ENCODE peak calls at places on chromosomes 2 and 18, in six cellular contexts. One of them, this sample, is unnamed. For H3K4me1, the result is how much of the 10 kb centered on the place peaks cover.

GRCh38 chr2:168183308-168183997 is 63.9 kb downstream of the STK39 start:
- DNase-seq in neural progenitor cell: no peak
- DNase-seq in transverse colon: no peak
- DNase-seq in tibial nerve: no peak
- DNase-seq in PC-9: no peak
- DNase-seq in right atrium auricular region: no peak
- DNase-seq in this sample: no peak

GRCh38 chr2:235669269-235669831 is 175.5 kb downstream of the AGAP1 start:
- DNase-seq in neural progenitor cell: peak
- DNase-seq in transverse colon: peak
- DNase-seq in tibial nerve: peak
- DNase-seq in PC-9: peak
- DNase-seq in right atrium auricular region: no peak
- DNase-seq in this sample: peak

GRCh38 chr2:79547568-79547967 is 34.7 kb downstream of the CTNNA2 start:
- DNase-seq in neural progenitor cell: no peak
- DNase-seq in transverse colon: no peak
- DNase-seq in tibial nerve: no peak
- DNase-seq in PC-9: no peak
- DNase-seq in right atrium auricular region: no peak
- DNase-seq in this sample: no peak

GRCh38 chr2:24272161-24272802 is 88.1 kb downstream of the ITSN2 start:
- DNase-seq in neural progenitor cell: no peak
- DNase-seq in transverse colon: no peak
- DNase-seq in tibial nerve: no peak
- DNase-seq in PC-9: no peak
- DNase-seq in right atrium auricular region: no peak
- DNase-seq in this sample: no peak

GRCh38 chr2:241009601-241010530 is 11.4 kb downstream of the SNED1 start:
- DNase-seq in neural progenitor cell: peak
- DNase-seq in transverse colon: no peak
- DNase-seq in tibial nerve: peak
- DNase-seq in PC-9: peak
- DNase-seq in right atrium auricular region: peak
- DNase-seq in this sample: peak

GRCh38 chr2:39990335-39990734 is 211.3 kb upstream of the THUMPD2 start:
- DNase-seq in neural progenitor cell: peak
- DNase-seq in transverse colon: no peak
- DNase-seq in tibial nerve: no peak
- DNase-seq in PC-9: no peak
- DNase-seq in right atrium auricular region: no peak
- DNase-seq in this sample: no peak

GRCh38 chr2:36461039-36461681 is 105.6 kb downstream of the CRIM1 start:
- DNase-seq in neural progenitor cell: peak
- DNase-seq in transverse colon: no peak
- DNase-seq in tibial nerve: no peak
- DNase-seq in PC-9: no peak
- DNase-seq in right atrium auricular region: no peak
- DNase-seq in this sample: no peak

GRCh38 chr2:205751621-205752031 is 69.3 kb downstream of the NRP2 start:
- DNase-seq in neural progenitor cell: no peak
- DNase-seq in transverse colon: no peak
- DNase-seq in tibial nerve: no peak
- DNase-seq in PC-9: no peak
- DNase-seq in right atrium auricular region: no peak
- DNase-seq in this sample: no peak

GRCh38 chr2:1305357-1305756 is 107.9 kb upstream of the TPO start:
- DNase-seq in neural progenitor cell: no peak
- DNase-seq in transverse colon: no peak
- DNase-seq in tibial nerve: no peak
- DNase-seq in PC-9: no peak
- DNase-seq in right atrium auricular region: no peak
- DNase-seq in this sample: no peak

GRCh38 chr18:53458944-53459580 is 765.4 kb downstream of the MBD2 start:
- DNase-seq in neural progenitor cell: peak
- DNase-seq in transverse colon: no peak
- DNase-seq in tibial nerve: no peak
- DNase-seq in PC-9: no peak
- DNase-seq in right atrium auricular region: no peak
- DNase-seq in this sample: no peak

GRCh38 chr2:157792345-157793052 is 83.6 kb downstream of the ACVR1 start:
- DNase-seq in neural progenitor cell: no peak
- DNase-seq in transverse colon: no peak
- DNase-seq in tibial nerve: no peak
- DNase-seq in PC-9: no peak
- DNase-seq in right atrium auricular region: no peak
- DNase-seq in this sample: no peak

GRCh38 chr18:59893971-59894370 is 5.8 kb upstream of the PMAIP1 start:
- DNase-seq in neural progenitor cell: no peak
- DNase-seq in transverse colon: no peak
- DNase-seq in tibial nerve: no peak
- DNase-seq in PC-9: no peak
- DNase-seq in right atrium auricular region: no peak
- DNase-seq in this sample: no peak

GRCh38 chr2:119126650-119127049 is 31.9 kb downstream of the C1QL2 start:
- DNase-seq in neural progenitor cell: peak
- DNase-seq in transverse colon: peak
- DNase-seq in tibial nerve: no peak
- DNase-seq in PC-9: peak
- DNase-seq in right atrium auricular region: no peak
- DNase-seq in this sample: no peak

GRCh38 chr2:95278637-95279225 is 4.5 kb downstream of the PROM2 start:
- DNase-seq in neural progenitor cell: no peak
- DNase-seq in transverse colon: no peak
- DNase-seq in tibial nerve: no peak
- DNase-seq in PC-9: no peak
- DNase-seq in right atrium auricular region: no peak
- DNase-seq in this sample: no peak

GRCh38 chr2:86466306-86466705 is 25.1 kb downstream of the KDM3A start:
- DNase-seq in neural progenitor cell: no peak
- DNase-seq in transverse colon: no peak
- DNase-seq in tibial nerve: no peak
- DNase-seq in PC-9: no peak
- DNase-seq in right atrium auricular region: no peak
- DNase-seq in this sample: no peak

GRCh38 chr18:7616661-7617060 is 49.5 kb downstream of the PTPRM start:
- DNase-seq in neural progenitor cell: no peak
- DNase-seq in transverse colon: peak
- DNase-seq in tibial nerve: no peak
- DNase-seq in PC-9: no peak
- DNase-seq in right atrium auricular region: no peak
- DNase-seq in this sample: no peak

GRCh38 chr2:147538088-147538487 is 306.7 kb upstream of the ACVR2A start:
- DNase-seq in neural progenitor cell: no peak
- DNase-seq in transverse colon: no peak
- DNase-seq in tibial nerve: no peak
- DNase-seq in PC-9: no peak
- DNase-seq in right atrium auricular region: no peak
- DNase-seq in this sample: no peak

GRCh38 chr2:227872676-227873075 is 1.2 kb downstream of the DAW1 start:
- DNase-seq in neural progenitor cell: no peak
- DNase-seq in transverse colon: no peak
- DNase-seq in tibial nerve: no peak
- DNase-seq in PC-9: no peak
- DNase-seq in right atrium auricular region: no peak
- DNase-seq in this sample: no peak

GRCh38 chr2:159119652-159120257 is 151.3 kb downstream of the TANC1 start:
- DNase-seq in neural progenitor cell: no peak
- DNase-seq in transverse colon: no peak
- DNase-seq in tibial nerve: no peak
- DNase-seq in PC-9: no peak
- DNase-seq in right atrium auricular region: no peak
- DNase-seq in this sample: no peak

GRCh38 chr2:231991664-231992063 is 30.2 kb downstream of the DIS3L2 start:
- DNase-seq in neural progenitor cell: no peak
- DNase-seq in transverse colon: no peak
- DNase-seq in tibial nerve: no peak
- DNase-seq in PC-9: no peak
- DNase-seq in right atrium auricular region: no peak
- DNase-seq in this sample: no peak

GRCh38 chr18:56374005-56374655 is 264.3 kb downstream of the TXNL1 start:
- DNase-seq in neural progenitor cell: no peak
- DNase-seq in transverse colon: no peak
- DNase-seq in tibial nerve: no peak
- DNase-seq in PC-9: no peak
- DNase-seq in right atrium auricular region: no peak
- DNase-seq in this sample: no peak

DNA sequence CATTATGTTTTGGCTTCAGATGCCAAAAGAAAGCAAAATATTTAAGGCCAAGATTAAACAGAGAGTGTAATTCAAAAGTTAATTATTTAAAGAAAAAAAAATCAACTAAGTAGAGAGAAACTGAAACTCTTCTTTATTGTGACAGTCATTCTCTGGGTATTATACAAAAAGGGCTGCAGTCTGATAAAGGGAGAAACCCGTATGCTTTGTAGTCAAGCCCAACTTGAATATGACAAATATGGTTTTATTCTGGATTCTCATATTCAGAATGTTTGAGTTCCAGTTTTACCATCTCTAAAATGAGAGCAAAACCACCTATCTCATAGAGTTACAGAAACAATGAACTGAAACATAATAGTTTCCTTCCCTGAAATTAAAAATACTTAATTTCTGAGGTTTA is 8.2 kb downstream of the CDH2 start:
- DNase-seq in neural progenitor cell: no peak
- DNase-seq in transverse colon: no peak
- DNase-seq in tibial nerve: no peak
- DNase-seq in PC-9: no peak
- DNase-seq in right atrium auricular region: no peak
- DNase-seq in this sample: no peak
- H3K4me1 ChIP-seq in neural progenitor cell: half or more
- H3K4me1 ChIP-seq in transverse colon: under half
- H3K4me1 ChIP-seq in tibial nerve: under half
- H3K4me1 ChIP-seq in PC-9: under half
- H3K4me1 ChIP-seq in right atrium auricular region: under half
- H3K4me1 ChIP-seq in this sample: under half

DNA sequence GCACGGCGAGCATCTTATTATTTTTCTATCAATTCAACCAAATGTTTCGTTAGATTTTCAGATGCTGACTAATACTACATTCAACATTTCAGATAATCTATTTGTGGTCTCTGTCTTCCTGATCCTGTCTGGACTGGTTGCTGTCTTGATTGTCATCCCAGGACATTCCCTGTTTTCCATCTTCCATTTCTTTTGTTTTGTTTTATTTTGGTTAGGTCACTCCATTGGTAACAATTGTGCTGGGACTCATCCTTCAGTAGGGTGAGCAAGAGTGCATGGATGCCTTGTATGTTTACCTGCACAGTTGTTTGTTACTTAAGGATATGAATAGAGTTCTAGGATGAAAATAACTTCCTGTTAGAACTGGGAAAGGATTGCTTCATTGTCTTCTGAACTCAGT is 55.9 kb upstream of the ACYP2 start:
- DNase-seq in neural progenitor cell: no peak
- DNase-seq in transverse colon: no peak
- DNase-seq in tibial nerve: no peak
- DNase-seq in PC-9: no peak
- DNase-seq in right atrium auricular region: no peak
- DNase-seq in this sample: no peak
- H3K27ac ChIP-seq in neural progenitor cell: no peak
- H3K27ac ChIP-seq in transverse colon: no peak
- H3K27ac ChIP-seq in tibial nerve: no peak
- H3K27ac ChIP-seq in PC-9: no peak
- H3K27ac ChIP-seq in right atrium auricular region: no peak
- H3K27ac ChIP-seq in this sample: no peak

GRCh38 chr2:42223822-42224268 is 54.7 kb downstream of the EML4 start:
- DNase-seq in neural progenitor cell: no peak
- DNase-seq in transverse colon: no peak
- DNase-seq in tibial nerve: no peak
- DNase-seq in PC-9: no peak
- DNase-seq in right atrium auricular region: no peak
- DNase-seq in this sample: no peak
- TF ChIP-seq CTCF in neural progenitor cell: no peak
- TF ChIP-seq CTCF in transverse colon: no peak
- TF ChIP-seq CTCF in tibial nerve: no peak
- TF ChIP-seq CTCF in PC-9: no peak
- TF ChIP-seq CTCF in right atrium auricular region: no peak
- TF ChIP-seq CTCF in this sample: no peak

GRCh38 chr2:14866953-14867352 is 234.4 kb downstream of the LRATD1 start:
- DNase-seq in neural progenitor cell: no peak
- DNase-seq in transverse colon: no peak
- DNase-seq in tibial nerve: no peak
- DNase-seq in PC-9: no peak
- DNase-seq in right atrium auricular region: no peak
- DNase-seq in this sample: no peak
- H3K4me1 ChIP-seq in neural progenitor cell: under half
- H3K4me1 ChIP-seq in transverse colon: under half
- H3K4me1 ChIP-seq in tibial nerve: under half
- H3K4me1 ChIP-seq in PC-9: under half
- H3K4me1 ChIP-seq in right atrium auricular region: under half
- H3K4me1 ChIP-seq in this sample: under half

GRCh38 chr2:225916692-225917091 is 517.2 kb downstream of the NYAP2 start:
- DNase-seq in neural progenitor cell: no peak
- DNase-seq in transverse colon: no peak
- DNase-seq in tibial nerve: no peak
- DNase-seq in PC-9: no peak
- DNase-seq in right atrium auricular region: no peak
- DNase-seq in this sample: no peak

DNA sequence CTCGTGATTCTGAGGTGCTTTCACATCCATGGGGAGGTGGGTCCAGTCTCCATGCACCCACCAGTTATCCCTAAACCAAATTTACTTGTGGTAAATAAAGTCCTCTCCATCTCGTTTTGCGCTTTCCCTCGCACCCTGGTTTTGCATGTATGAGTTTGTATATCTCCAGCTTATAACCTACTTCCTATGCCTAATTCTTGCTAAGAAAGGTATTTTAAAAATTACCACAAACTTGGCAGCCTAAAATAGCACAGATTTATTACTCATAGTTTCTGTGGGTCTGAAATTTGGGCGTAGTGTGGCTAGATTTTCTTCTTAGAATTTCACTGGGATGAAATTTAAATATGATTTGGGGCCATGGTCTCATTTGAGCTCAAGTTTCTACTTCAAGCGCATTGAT is 511.5 kb downstream of the NYAP2 start:
- DNase-seq in neural progenitor cell: no peak
- DNase-seq in transverse colon: no peak
- DNase-seq in tibial nerve: no peak
- DNase-seq in PC-9: no peak
- DNase-seq in right atrium auricular region: no peak
- DNase-seq in this sample: no peak
- H3K27ac ChIP-seq in neural progenitor cell: no peak
- H3K27ac ChIP-seq in transverse colon: no peak
- H3K27ac ChIP-seq in tibial nerve: no peak
- H3K27ac ChIP-seq in PC-9: no peak
- H3K27ac ChIP-seq in right atrium auricular region: no peak
- H3K27ac ChIP-seq in this sample: no peak

This sample was measured in psoas muscle.